ENCODE peak calls at places on chromosomes 3 and 15, in five cellular contexts. One of them, this sample, is unnamed.

GRCh38 chr3:82641701-82642100 is 880.3 kb upstream of the GBE1 start:
- DNase-seq in mesendoderm: no peak
- DNase-seq in DND-41: no peak
- DNase-seq in mammary epithelial cell: peak
- DNase-seq in hepatocyte: no peak
- DNase-seq in this sample: peak

GRCh38 chr3:58628823-58629562 is 37.6 kb downstream of the FAM3D start:
- DNase-seq in hepatocyte: peak
- DNase-seq in mesendoderm: no peak
- DNase-seq in DND-41: no peak
- DNase-seq in mammary epithelial cell: no peak
- DNase-seq in this sample: peak

GRCh38 chr3:140906785-140907184 is 34.9 kb upstream of the SLC25A36 start:
- DNase-seq in mesendoderm: no peak
- DNase-seq in hepatocyte: no peak
- DNase-seq in DND-41: no peak
- DNase-seq in mammary epithelial cell: no peak
- DNase-seq in this sample: no peak

GRCh38 chr3:31010491-31010890 is 116.0 kb upstream of the GADL1 start:
- DNase-seq in DND-41: no peak
- DNase-seq in mesendoderm: no peak
- DNase-seq in mammary epithelial cell: peak
- DNase-seq in hepatocyte: no peak
- DNase-seq in this sample: peak

GRCh38 chr3:63945558-63946096 is 33.4 kb upstream of the SCAANT1 start:
- DNase-seq in mammary epithelial cell: no peak
- DNase-seq in mesendoderm: no peak
- DNase-seq in hepatocyte: no peak
- DNase-seq in DND-41: no peak
- DNase-seq in this sample: no peak

GRCh38 chr3:18098960-18099587 is 326.1 kb downstream of the SATB1 start:
- DNase-seq in DND-41: peak
- DNase-seq in mesendoderm: peak
- DNase-seq in mammary epithelial cell: peak
- DNase-seq in hepatocyte: no peak
- DNase-seq in this sample: peak

GRCh38 chr3:23242106-23242505 is 39.0 kb downstream of the UBE2E2 start:
- DNase-seq in mesendoderm: no peak
- DNase-seq in mammary epithelial cell: peak
- DNase-seq in DND-41: no peak
- DNase-seq in hepatocyte: no peak
- DNase-seq in this sample: no peak

GRCh38 chr15:85658816-85659215 is 135.9 kb downstream of the KLHL25 start:
- DNase-seq in mammary epithelial cell: no peak
- DNase-seq in DND-41: no peak
- DNase-seq in hepatocyte: no peak
- DNase-seq in mesendoderm: no peak
- DNase-seq in this sample: no peak

GRCh38 chr3:72163809-72164634 is 379.1 kb upstream of the PROK2 start:
- DNase-seq in mammary epithelial cell: no peak
- DNase-seq in DND-41: peak
- DNase-seq in mesendoderm: no peak
- DNase-seq in hepatocyte: no peak
- DNase-seq in this sample: no peak

GRCh38 chr3:45224824-45225464 is 1.1 kb downstream of the TMEM158 start:
- DNase-seq in mammary epithelial cell: peak
- DNase-seq in DND-41: peak
- DNase-seq in mesendoderm: peak
- DNase-seq in hepatocyte: peak
- DNase-seq in this sample: peak

GRCh38 chr3:40035177-40035576 is 225.8 kb downstream of the MYRIP start:
- DNase-seq in DND-41: no peak
- DNase-seq in mammary epithelial cell: no peak
- DNase-seq in hepatocyte: no peak
- DNase-seq in mesendoderm: no peak
- DNase-seq in this sample: peak

GRCh38 chr15:68012911-68013310 is 41.2 kb upstream of the PIAS1 start:
- DNase-seq in DND-41: no peak
- DNase-seq in mammary epithelial cell: no peak
- DNase-seq in hepatocyte: peak
- DNase-seq in mesendoderm: peak
- DNase-seq in this sample: no peak

GRCh38 chr3:143267984-143268383 is 148.4 kb downstream of the CHST2 start:
- DNase-seq in hepatocyte: no peak
- DNase-seq in mesendoderm: no peak
- DNase-seq in mammary epithelial cell: peak
- DNase-seq in DND-41: no peak
- DNase-seq in this sample: peak

GRCh38 chr15:95734422-95735316 is 595.8 kb upstream of the NR2F2 start:
- DNase-seq in hepatocyte: no peak
- DNase-seq in mesendoderm: no peak
- DNase-seq in DND-41: peak
- DNase-seq in mammary epithelial cell: peak
- DNase-seq in this sample: peak

GRCh38 chr3:59939826-59940426 is 890.1 kb upstream of the CFAP20DC start:
- DNase-seq in hepatocyte: no peak
- DNase-seq in mammary epithelial cell: no peak
- DNase-seq in DND-41: no peak
- DNase-seq in mesendoderm: no peak
- DNase-seq in this sample: no peak

GRCh38 chr15:63703641-63704040 is 106.5 kb downstream of the FBXL22 start:
- DNase-seq in mesendoderm: no peak
- DNase-seq in hepatocyte: no peak
- DNase-seq in mammary epithelial cell: no peak
- DNase-seq in DND-41: no peak
- DNase-seq in this sample: no peak

GRCh38 chr15:90868261-90868689 is at the start of gene FURIN:
- DNase-seq in mammary epithelial cell: no peak
- DNase-seq in hepatocyte: no peak
- DNase-seq in DND-41: no peak
- DNase-seq in mesendoderm: no peak
- DNase-seq in this sample: no peak

GRCh38 chr3:39196671-39197446 is 4.5 kb upstream of the XIRP1 start:
- DNase-seq in hepatocyte: no peak
- DNase-seq in DND-41: no peak
- DNase-seq in mammary epithelial cell: no peak
- DNase-seq in mesendoderm: peak
- DNase-seq in this sample: no peak

GRCh38 chr3:129343643-129344360 is 65.1 kb downstream of the HMCES start:
- DNase-seq in mesendoderm: peak
- DNase-seq in mammary epithelial cell: no peak
- DNase-seq in DND-41: no peak
- DNase-seq in hepatocyte: peak
- DNase-seq in this sample: no peak

GRCh38 chr15:78873796-78874761 is 1.4 kb downstream of the MORF4L1 start:
- DNase-seq in mesendoderm: peak
- DNase-seq in DND-41: peak
- DNase-seq in hepatocyte: peak
- DNase-seq in mammary epithelial cell: peak
- DNase-seq in this sample: peak

GRCh38 chr3:125033616-125034015 is 22.2 kb downstream of the HEG1 start:
- DNase-seq in hepatocyte: no peak
- DNase-seq in DND-41: no peak
- DNase-seq in mesendoderm: no peak
- DNase-seq in mammary epithelial cell: no peak
- DNase-seq in this sample: no peak

GRCh38 chr15:29110176-29110575 is 159.4 kb downstream of the NSMCE3 start:
- DNase-seq in hepatocyte: no peak
- DNase-seq in mesendoderm: no peak
- DNase-seq in DND-41: no peak
- DNase-seq in mammary epithelial cell: no peak
- DNase-seq in this sample: no peak

GRCh38 chr3:88307666-88308065 is 157.9 kb downstream of the C3orf38 start:
- DNase-seq in DND-41: no peak
- DNase-seq in hepatocyte: no peak
- DNase-seq in mesendoderm: peak
- DNase-seq in mammary epithelial cell: no peak
- DNase-seq in this sample: no peak

GRCh38 chr3:32410367-32411246 is 19.0 kb downstream of the CMTM7 start:
- DNase-seq in DND-41: no peak
- DNase-seq in mammary epithelial cell: peak
- DNase-seq in mesendoderm: peak
- DNase-seq in hepatocyte: no peak
- DNase-seq in this sample: no peak

GRCh38 chr15:51497806-51498205 is 124.8 kb downstream of the DMXL2 start:
- DNase-seq in hepatocyte: no peak
- DNase-seq in mammary epithelial cell: no peak
- DNase-seq in DND-41: no peak
- DNase-seq in mesendoderm: peak
- DNase-seq in this sample: no peak

GRCh38 chr3:79018671-79019136 is 749.1 kb downstream of the ROBO1 start:
- DNase-seq in DND-41: no peak
- DNase-seq in mesendoderm: peak
- DNase-seq in mammary epithelial cell: peak
- DNase-seq in hepatocyte: peak
- DNase-seq in this sample: peak

GRCh38 chr3:71219744-71220638 is 363.5 kb downstream of the FOXP1 start:
- DNase-seq in mesendoderm: no peak
- DNase-seq in DND-41: no peak
- DNase-seq in hepatocyte: no peak
- DNase-seq in mammary epithelial cell: no peak
- DNase-seq in this sample: no peak

GRCh38 chr15:39756806-39757522 is 25.7 kb downstream of the FSIP1 start:
- DNase-seq in mammary epithelial cell: peak
- DNase-seq in DND-41: no peak
- DNase-seq in hepatocyte: peak
- DNase-seq in mesendoderm: peak
- DNase-seq in this sample: peak

DNA sequence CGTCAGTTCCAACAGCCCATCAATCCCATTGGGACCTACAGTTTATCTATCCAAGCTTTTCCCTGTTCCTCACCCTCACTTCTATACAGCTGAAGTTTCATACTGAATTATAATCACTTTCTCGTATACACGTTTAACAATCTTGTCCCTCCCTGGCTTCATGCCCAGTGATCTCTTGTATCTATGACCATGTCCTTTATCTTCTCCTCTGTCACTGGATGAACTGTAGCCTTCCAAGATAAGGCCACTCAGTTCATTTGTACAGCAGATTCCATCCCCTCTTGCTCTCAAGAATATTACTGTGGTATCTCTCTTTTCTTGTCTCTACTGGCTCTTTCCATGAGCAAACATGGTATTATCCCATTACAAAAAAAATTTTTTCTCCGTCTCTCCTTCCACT is 9.2 kb downstream of the CTNNB1 start:
- DNase-seq in mesendoderm: no peak
- DNase-seq in mammary epithelial cell: no peak
- DNase-seq in DND-41: no peak
- DNase-seq in hepatocyte: no peak
- DNase-seq in this sample: no peak
- H3K4me2 ChIP-seq in mesendoderm: no peak
- H3K4me2 ChIP-seq in mammary epithelial cell: no peak
- H3K4me2 ChIP-seq in DND-41: no peak
- H3K4me2 ChIP-seq in hepatocyte: peak
- H3K4me2 ChIP-seq in this sample: no peak

GRCh38 chr3:114418107-114418506 is 124.3 kb downstream of the TIGIT start:
- DNase-seq in hepatocyte: no peak
- DNase-seq in mesendoderm: peak
- DNase-seq in DND-41: no peak
- DNase-seq in mammary epithelial cell: peak
- DNase-seq in this sample: no peak

GRCh38 chr3:114418724-114419543 is 125.1 kb downstream of the TIGIT start:
- DNase-seq in hepatocyte: peak
- DNase-seq in mesendoderm: peak
- DNase-seq in mammary epithelial cell: peak
- DNase-seq in DND-41: peak
- DNase-seq in this sample: peak

GRCh38 chr3:114417682-114418081 is 123.9 kb downstream of the TIGIT start:
- DNase-seq in DND-41: no peak
- DNase-seq in hepatocyte: no peak
- DNase-seq in mammary epithelial cell: no peak
- DNase-seq in mesendoderm: no peak
- DNase-seq in this sample: no peak

GRCh38 chr3:114420072-114420471 is 126.2 kb downstream of the TIGIT start:
- DNase-seq in mammary epithelial cell: no peak
- DNase-seq in hepatocyte: no peak
- DNase-seq in DND-41: no peak
- DNase-seq in mesendoderm: no peak
- DNase-seq in this sample: no peak

GRCh38 chr3:114417265-114417664 is 123.4 kb downstream of the TIGIT start:
- DNase-seq in DND-41: no peak
- DNase-seq in mammary epithelial cell: no peak
- DNase-seq in mesendoderm: no peak
- DNase-seq in hepatocyte: no peak
- DNase-seq in this sample: no peak
- H3K27ac ChIP-seq in DND-41: no peak
- H3K27ac ChIP-seq in mammary epithelial cell: peak
- H3K27ac ChIP-seq in mesendoderm: no peak
- H3K27ac ChIP-seq in hepatocyte: no peak
- H3K27ac ChIP-seq in this sample: no peak

GRCh38 chr15:77027697-77028450 is 32.9 kb downstream of the PSTPIP1 start:
- DNase-seq in mammary epithelial cell: no peak
- DNase-seq in DND-41: no peak
- DNase-seq in mesendoderm: peak
- DNase-seq in hepatocyte: no peak
- DNase-seq in this sample: no peak
- H3K4me2 ChIP-seq in mammary epithelial cell: no peak
- H3K4me2 ChIP-seq in DND-41: no peak
- H3K4me2 ChIP-seq in mesendoderm: peak
- H3K4me2 ChIP-seq in hepatocyte: peak
- H3K4me2 ChIP-seq in this sample: peak

GRCh38 chr3:108089544-108089943 is 1.3 kb downstream of the CD47 start:
- DNase-seq in hepatocyte: no peak
- DNase-seq in DND-41: peak
- DNase-seq in mammary epithelial cell: peak
- DNase-seq in mesendoderm: peak
- DNase-seq in this sample: no peak
- H3K27ac ChIP-seq in hepatocyte: no peak
- H3K27ac ChIP-seq in DND-41: peak
- H3K27ac ChIP-seq in mammary epithelial cell: peak
- H3K27ac ChIP-seq in mesendoderm: no peak
- H3K27ac ChIP-seq in this sample: no peak

GRCh38 chr3:119637679-119638525 is 22.5 kb downstream of the POPDC2 start:
- DNase-seq in DND-41: no peak
- DNase-seq in mesendoderm: peak
- DNase-seq in mammary epithelial cell: peak
- DNase-seq in hepatocyte: peak
- DNase-seq in this sample: peak
- H3K4me2 ChIP-seq in DND-41: no peak
- H3K4me2 ChIP-seq in mesendoderm: no peak
- H3K4me2 ChIP-seq in mammary epithelial cell: peak
- H3K4me2 ChIP-seq in hepatocyte: no peak
- H3K4me2 ChIP-seq in this sample: peak